ENCODE peak calls at places on chromosomes 2 and 18, in four cellular contexts. O is OCI-LY7, U is cardiac muscle cell, V is stomach. F is an unnamed sample. For H3K36me3, the result is how much of the 10 kb centered on the place peaks cover.

GRCh38 chr2:44902178-44902577 is 39.3 kb upstream of the SIX3 start:
- DNase-seq in O (no peak), U (no peak), V (no peak), F (no peak)

GRCh38 chr2:20415511-20415918 is 31.4 kb upstream of the RHOB start:
- DNase-seq in O (no peak), U (no peak), V (no peak), F (no peak)

GRCh38 chr2:156333274-156333950 is 891 bp upstream of the NR4A2 start:
- DNase-seq in O (no peak), U (no peak), V (no peak), F (no peak)

GRCh38 chr2:75602724-75603342 is 42.1 kb upstream of the EVA1A start:
- DNase-seq in O (no peak), U (peak), V (no peak), F (no peak)

GRCh38 chr18:50654211-50654610 is 94.3 kb downstream of the MAPK4 start:
- DNase-seq in O (no peak), U (no peak), V (no peak), F (no peak)

GRCh38 chr2:36380624-36381481 is 25.3 kb downstream of the CRIM1 start:
- DNase-seq in O (no peak), U (peak), V (no peak), F (peak)

GRCh38 chr18:61637319-61637718 is 255.5 kb downstream of the RNF152 start:
- DNase-seq in O (no peak), U (no peak), V (peak), F (peak)

GRCh38 chr2:40658917-40659316 is 207.0 kb upstream of the SLC8A1 start:
- DNase-seq in O (no peak), U (peak), V (no peak), F (no peak)

GRCh38 chr2:152740743-152741328 is 22.4 kb downstream of the ARL6IP6 start:
- DNase-seq in O (peak), U (peak), V (no peak), F (no peak)

GRCh38 chr2:229734410-229734809 is 20.1 kb upstream of the DNER start:
- DNase-seq in O (no peak), U (no peak), V (no peak), F (no peak)

GRCh38 chr2:120904825-120905224 is 169.2 kb downstream of the GLI2 start:
- DNase-seq in O (no peak), U (peak), V (no peak), F (no peak)

GRCh38 chr2:47868611-47869352 is 37.5 kb downstream of the FBXO11 start:
- DNase-seq in O (no peak), U (no peak), V (no peak), F (no peak)

GRCh38 chr2:182716665-182716990 is 571 bp downstream of the DNAJC10 start:
- DNase-seq in O (no peak), U (no peak), V (peak), F (peak)

GRCh38 chr2:81481242-81481993 is 1176.9 kb upstream of the LRRTM1 start:
- DNase-seq in O (no peak), U (peak), V (no peak), F (no peak)

GRCh38 chr18:4581966-4582365 is 126.9 kb upstream of the DLGAP1 start:
- DNase-seq in O (no peak), U (no peak), V (no peak), F (no peak)

GRCh38 chr2:58427572-58428285 is 186.6 kb upstream of the FANCL start:
- DNase-seq in O (no peak), U (peak), V (peak), F (peak)

GRCh38 chr2:102110168-102110567 is 32.4 kb upstream of the IL1R1 start:
- DNase-seq in O (no peak), U (peak), V (no peak), F (no peak)

GRCh38 chr2:221572821-221573429 is 821 bp upstream of the EPHA4 start:
- DNase-seq in O (no peak), U (peak), V (peak), F (peak)

GRCh38 chr2:56971383-56971974 is 787.7 kb downstream of the CCDC85A start:
- DNase-seq in O (no peak), U (no peak), V (no peak), F (no peak)

GRCh38 chr18:12774982-12775381 is 72.1 kb downstream of the PSMG2 start:
- DNase-seq in O (no peak), U (no peak), V (no peak), F (no peak)

GRCh38 chr2:16763056-16763455 is 97.4 kb upstream of the CYRIA start:
- DNase-seq in O (peak), U (no peak), V (no peak), F (peak)

GRCh38 chr18:28087173-28087563 is 89.8 kb downstream of the CDH2 start:
- DNase-seq in O (no peak), U (peak), V (peak), F (peak)

GRCh38 chr2:121285077-121285449 is at the start of gene TFCP2L1:
- DNase-seq in O (peak), U (peak), V (peak), F (peak)

GRCh38 chr18:67104700-67105284 is 411.7 kb downstream of the DSEL start:
- DNase-seq in O (peak), U (peak), V (peak), F (peak)

GRCh38 chr2:239184968-239185903 is 215.6 kb downstream of the HDAC4 start:
- DNase-seq in O (no peak), U (no peak), V (peak), F (no peak)

GRCh38 chr2:132950986-132951385 is 281.0 kb upstream of the LYPD1 start:
- DNase-seq in O (no peak), U (no peak), V (no peak), F (no peak)

GRCh38 chr2:48601349-48601748 is 16.3 kb upstream of the GTF2A1L start:
- DNase-seq in O (peak), U (peak), V (no peak), F (no peak)

GRCh38 chr2:32783468-32783867 is 155.6 kb downstream of the TTC27 start:
- DNase-seq in O (no peak), U (peak), V (no peak), F (no peak)

GRCh38 chr2:143968360-143968759 is 551.6 kb downstream of the ZEB2 start:
- DNase-seq in O (no peak), U (no peak), V (no peak), F (no peak)

GRCh38 chr2:55420901-55421300 is 1.2 kb upstream of the CCDC88A start:
- DNase-seq in O (peak), U (no peak), V (no peak), F (no peak)

GRCh38 chr18:11146238-11146946 is 3.0 kb downstream of the PIEZO2 start:
- DNase-seq in O (no peak), U (no peak), V (no peak), F (peak)

GRCh38 chr18:44792456-44793080 is 111.9 kb downstream of the SETBP1 start:
- DNase-seq in O (no peak), U (peak), V (no peak), F (no peak)

GRCh38 chr18:9419956-9420631 is 55.2 kb upstream of the RALBP1 start:
- DNase-seq in O (no peak), U (peak), V (no peak), F (no peak)

GRCh38 chr2:186064507-186064906 is 325.9 kb downstream of the FSIP2 start:
- DNase-seq in O (peak), U (no peak), V (no peak), F (no peak)

GRCh38 chr2:238866656-238867277 is 18.9 kb downstream of the TWIST2 start:
- DNase-seq in O (no peak), U (no peak), V (no peak), F (no peak)

GRCh38 chr2:12321017-12321641 is 395.6 kb upstream of the TRIB2 start:
- DNase-seq in O (no peak), U (peak), V (no peak), F (no peak)

GRCh38 chr18:10518595-10519273 is 7.1 kb upstream of the NAPG start:
- DNase-seq in O (no peak), U (peak), V (peak), F (peak)

GRCh38 chr2:240629968-240630770 is 4.9 kb downstream of the GPR35 start:
- DNase-seq in O (no peak), U (no peak), V (no peak), F (no peak)

GRCh38 chr2:25251032-25251460 is 82.7 kb upstream of the POMC start:
- DNase-seq in O (no peak), U (no peak), V (no peak), F (no peak)
- H3K36me3 ChIP-seq in O (under half), U (under half), V (under half), F (under half)

GRCh38 chr2:232748038-232748437 is 28.3 kb downstream of the KCNJ13 start:
- DNase-seq in O (no peak), U (no peak), V (no peak), F (no peak)
- H3K36me3 ChIP-seq in O (under half), U (under half), V (under half), F (under half)

GRCh38 chr2:215427585-215427984 is 8.3 kb downstream of the FN1 start:
- DNase-seq in O (no peak), U (peak), V (no peak), F (no peak)
- H3K36me3 ChIP-seq in O (under half), U (under half), V (under half), F (under half)

GRCh38 chr2:30113617-30114293 is 33.1 kb upstream of the YPEL5 start:
- DNase-seq in O (no peak), U (peak), V (no peak), F (peak)
- H3K36me3 ChIP-seq in O (under half), U (under half), V (under half), F (under half)